ENCODE peak calls at places on chromosomes 11 and 22, in five cellular contexts. J, N, D, U and A are unnamed samples.

GRCh38 chr11:68342459-68343158 is 30.2 kb downstream of the LRP5 start:
- DNase-seq in J (peak; percentile 79), N (peak; percentile 79), D (peak; percentile 88), U (peak; percentile 19), A (no peak)

GRCh38 chr22:36922097-36922608 is 8.7 kb downstream of the CSF2RB start:
- DNase-seq in J (peak; percentile 59), N (no peak), D (peak; percentile 89), U (no peak), A (no peak)

GRCh38 chr22:43654271-43654670 is 157.8 kb downstream of the EFCAB6 start:
- DNase-seq in J (no peak), N (no peak), D (no peak), U (no peak), A (no peak)

GRCh38 chr11:48081151-48082010 is 101.0 kb downstream of the PTPRJ start:
- DNase-seq in J (no peak), N (no peak), D (peak; percentile 18), U (peak; percentile 56), A (no peak)

GRCh38 chr11:19432370-19433163 is 191.8 kb upstream of the E2F8 start:
- DNase-seq in J (no peak), N (peak; percentile 54), D (no peak), U (peak; percentile 92), A (no peak)

GRCh38 chr11:10564692-10565318 is 3.7 kb downstream of the LYVE1 start:
- DNase-seq in J (no peak), N (no peak), D (no peak), U (peak; percentile 43), A (no peak)

GRCh38 chr11:130510407-130511006 is 62.1 kb downstream of the ADAMTS15 start:
- DNase-seq in J (no peak), N (peak; percentile 34), D (no peak), U (peak; percentile 37), A (no peak)

GRCh38 chr11:95138448-95138847 is 48.8 kb downstream of the ENDOD1 start:
- DNase-seq in J (no peak), N (no peak), D (no peak), U (peak; percentile 38), A (no peak)

GRCh38 chr11:3225826-3226750 is 6.1 kb downstream of the MRGPRE start:
- DNase-seq in J (no peak), N (no peak), D (no peak), U (no peak), A (no peak)

GRCh38 chr11:108943853-108944252 is 279.0 kb downstream of the DDX10 start:
- DNase-seq in J (no peak), N (no peak), D (no peak), U (no peak), A (no peak)

GRCh38 chr11:43790444-43790794 is 90.2 kb upstream of the ALKBH3 start:
- DNase-seq in J (no peak), N (no peak), D (no peak), U (no peak), A (no peak)

GRCh38 chr11:19646921-19647320 is 65.7 kb upstream of the NAV2 start:
- DNase-seq in J (no peak), N (no peak), D (no peak), U (peak; percentile 93), A (no peak)

GRCh38 chr11:122598971-122599370 is 56.6 kb upstream of the UBASH3B start:
- DNase-seq in J (no peak), N (no peak), D (no peak), U (peak; percentile 29), A (no peak)

GRCh38 chr22:43377486-43377995 is 34.3 kb upstream of the MPPED1 start:
- DNase-seq in J (no peak), N (no peak), D (no peak), U (no peak), A (no peak)

DNA sequence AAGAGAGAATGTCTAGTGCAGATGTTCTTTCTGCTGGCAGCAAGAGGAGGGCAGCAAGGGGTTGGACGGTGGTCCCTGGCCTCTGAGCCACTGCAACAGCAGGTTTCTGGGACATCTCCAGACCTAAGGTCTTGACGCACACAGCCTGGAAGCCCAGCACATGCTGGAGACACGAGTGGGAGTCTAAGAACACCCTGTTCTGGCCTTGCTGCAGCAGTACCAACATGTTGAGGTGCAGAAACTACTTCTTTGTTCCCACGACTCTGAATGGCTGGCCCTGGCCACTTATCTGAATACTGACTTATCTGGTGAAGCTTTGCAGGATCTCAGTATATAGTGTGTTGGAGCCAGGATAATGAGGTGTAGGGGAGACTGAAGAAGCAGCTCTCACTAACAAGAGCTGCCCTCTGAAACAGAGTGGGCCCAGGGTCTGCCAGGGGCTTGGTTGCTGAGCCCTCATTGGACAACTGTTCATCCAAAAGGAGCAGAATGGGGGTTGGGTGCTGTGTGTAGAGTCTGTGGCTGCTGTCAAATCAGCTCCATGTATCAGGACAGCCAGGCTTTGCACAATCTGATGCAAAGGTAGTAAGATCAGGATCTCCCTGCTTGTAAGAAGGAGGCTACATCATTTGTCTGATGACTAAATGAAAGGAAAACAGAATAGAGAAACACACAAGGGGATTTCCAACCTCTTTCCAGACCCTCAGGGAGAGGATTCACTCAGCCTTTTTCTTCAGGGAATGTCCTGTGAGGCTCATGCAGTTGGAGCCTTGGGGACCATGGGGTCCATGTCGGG is 7.0 kb downstream of the MICAL2 start:
- DNase-seq in J (no peak), N (no peak), D (no peak), U (peak; percentile 84), A (no peak)
- H2BK12ac ChIP-seq in J (no peak overlapping the region), N (no peak overlapping the region), D (peak overlapping the region; percentile 15), U (peak overlapping the region; percentile 45), A (no peak overlapping the region)

GRCh38 chr11:69983571-69983877 is 94.6 kb upstream of the ANO1 start:
- DNase-seq in J (no peak), N (no peak), D (no peak), U (no peak), A (no peak)

GRCh38 chr11:69985331-69985653 is 92.8 kb upstream of the ANO1 start:
- DNase-seq in J (no peak), N (no peak), D (no peak), U (no peak), A (no peak)

GRCh38 chr11:69985654-69986420 is 92.3 kb upstream of the ANO1 start:
- DNase-seq in J (no peak), N (peak; percentile 67), D (no peak), U (no peak), A (no peak)

GRCh38 chr11:69983897-69984438 is 94.1 kb upstream of the ANO1 start:
- DNase-seq in J (no peak), N (no peak), D (no peak), U (no peak), A (no peak)

DNA sequence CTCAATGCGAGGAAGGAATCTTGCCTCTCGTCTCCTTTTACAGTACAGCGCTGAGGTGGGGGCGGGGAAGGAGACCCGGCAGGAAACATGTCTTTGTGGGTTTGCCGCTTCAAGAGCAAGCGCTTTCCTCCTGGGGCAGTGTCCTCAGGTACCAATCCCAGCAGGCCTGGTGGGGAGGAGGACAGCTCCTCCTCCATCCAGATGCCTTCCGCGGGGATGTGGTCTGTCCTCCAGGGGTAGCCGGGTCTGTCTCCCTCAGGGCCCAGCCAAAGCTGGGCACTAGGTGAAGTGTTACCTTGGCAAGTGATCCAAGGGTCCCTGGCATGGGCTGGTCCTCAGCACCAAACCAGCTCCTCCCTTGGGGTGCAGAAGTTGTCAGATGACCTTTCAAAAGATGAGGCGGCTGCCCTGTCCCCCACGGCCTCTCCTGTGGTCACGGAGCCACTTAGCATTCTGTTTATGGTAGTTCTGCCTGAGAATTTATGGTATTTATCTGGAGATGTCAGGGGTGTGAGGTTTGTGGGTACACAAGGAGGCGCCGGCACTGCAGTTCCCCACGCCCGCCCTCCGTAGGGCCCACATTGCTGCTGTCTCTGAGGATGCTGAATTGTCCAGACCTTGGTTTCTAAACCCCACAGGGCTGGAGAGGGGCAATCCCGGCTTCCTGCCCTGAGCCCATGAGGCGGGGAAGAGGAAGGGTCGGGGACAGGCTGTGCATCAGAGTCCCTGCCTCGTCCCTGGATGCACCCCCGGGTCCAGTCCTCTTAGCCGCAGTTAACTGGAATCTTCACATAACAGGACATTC is 93.5 kb upstream of the ANO1 start:
- DNase-seq in J (peak; percentile 84), N (peak; percentile 63), D (no peak), U (peak; percentile 18), A (no peak)
- H2AFZ ChIP-seq in J (no peak overlapping the region), N (no peak overlapping the region), D (no peak overlapping the region), U (no peak overlapping the region), A (no peak overlapping the region)

GRCh38 chr11:117525866-117526265 is 198.2 kb downstream of the CEP164 start:
- DNase-seq in J (no peak), N (no peak), D (peak; percentile 95), U (no peak), A (no peak)
- H2BK12ac ChIP-seq in J (no peak overlapping the region), N (no peak overlapping the region), D (no peak overlapping the region), U (no peak overlapping the region), A (no peak overlapping the region)

GRCh38 chr11:67117176-67117575 is 1.9 kb upstream of the KDM2A start:
- DNase-seq in J (no peak), N (no peak), D (no peak), U (peak; percentile 29), A (no peak)
- H2AFZ ChIP-seq in J (no peak overlapping the region), N (peak overlapping the region; percentile 78), D (peak overlapping the region; percentile 97), U (no peak overlapping the region), A (peak overlapping the region; percentile 73)

GRCh38 chr22:41700105-41700358 is 729 bp downstream of the MEI1 start:
- DNase-seq in J (peak; percentile 31), N (no peak), D (no peak), U (no peak), A (no peak)
- H2BK12ac ChIP-seq in J (no peak overlapping the region), N (no peak overlapping the region), D (no peak overlapping the region), U (no peak overlapping the region), A (peak overlapping the region; percentile 31)

DNA sequence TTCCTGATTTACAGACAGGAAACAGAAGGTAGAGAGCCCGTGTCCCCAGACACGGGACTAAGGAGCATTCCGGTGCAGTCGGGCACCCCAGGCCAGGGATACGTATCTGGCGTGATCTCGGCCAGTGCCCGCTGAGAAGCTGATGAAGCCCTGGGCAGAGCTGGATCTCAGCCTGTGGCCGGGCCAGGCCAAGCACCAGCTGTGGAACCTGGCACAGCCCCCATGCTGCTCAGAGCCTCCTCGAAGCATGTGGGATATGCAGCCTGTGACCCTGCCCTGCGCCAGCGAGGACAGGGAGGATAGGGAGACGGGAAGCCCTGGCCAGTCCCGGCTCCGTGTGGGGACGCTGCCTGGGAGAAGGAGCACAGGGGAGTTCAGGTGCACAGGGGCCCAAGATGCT is 10.2 kb downstream of the PRR5 start:
- DNase-seq in J (no peak), N (no peak), D (no peak), U (no peak), A (no peak)
- H2AFZ ChIP-seq in J (no peak overlapping the region), N (no peak overlapping the region), D (no peak overlapping the region), U (no peak overlapping the region), A (no peak overlapping the region)